ENCODE peak calls at places on chromosomes 12 and 14, in eight cellular contexts. H, A, J, V, D, M, L and F are unnamed samples.

GRCh38 chr12:44223736-44224135 is 387.9 kb downstream of the TMEM117 start:
- DNase-seq in H (no peak), A (no peak), J (no peak), V (no peak), D (no peak), M (no peak), L (no peak), F (no peak)

GRCh38 chr12:123801573-123802178 is 39.6 kb downstream of the DNAH10 start:
- DNase-seq in H (no peak), A (peak; percentile 9), J (no peak), V (no peak), D (no peak), M (no peak), L (no peak), F (no peak)

GRCh38 chr14:37596790-37597189 is 1.4 kb downstream of the TTC6 start:
- DNase-seq in H (no peak), A (no peak), J (no peak), V (no peak), D (no peak), M (peak; percentile 14), L (no peak), F (no peak)

GRCh38 chr14:61109288-61109687 is 128.2 kb downstream of the SLC38A6 start:
- DNase-seq in H (no peak), A (no peak), J (no peak), V (no peak), D (no peak), M (no peak), L (no peak), F (no peak)

GRCh38 chr12:66804555-66804954 is 125.7 kb upstream of the GRIP1 start:
- DNase-seq in H (no peak), A (no peak), J (peak; percentile 53), V (no peak), D (no peak), M (peak; percentile 41), L (no peak), F (no peak)

GRCh38 chr12:19529933-19530630 is 90.8 kb downstream of the AEBP2 start:
- DNase-seq in H (no peak), A (no peak), J (no peak), V (no peak), D (no peak), M (no peak), L (no peak), F (no peak)

GRCh38 chr14:23068792-23069412 is 11.6 kb upstream of the CDH24 start:
- DNase-seq in H (no peak), A (peak; percentile 92), J (no peak), V (no peak), D (peak; percentile 86), M (peak; percentile 93), L (no peak), F (peak; percentile 86)

GRCh38 chr14:81638656-81639055 is 105.0 kb upstream of the SEL1L start:
- DNase-seq in H (no peak), A (no peak), J (no peak), V (no peak), D (no peak), M (no peak), L (no peak), F (no peak)

GRCh38 chr12:70267550-70267949 is 24.3 kb downstream of the CNOT2 start:
- DNase-seq in H (no peak), A (no peak), J (no peak), V (no peak), D (no peak), M (no peak), L (no peak), F (no peak)

GRCh38 chr14:64671591-64671990 is 32.6 kb upstream of the PLEKHG3 start:
- DNase-seq in H (no peak), A (peak; percentile 73), J (peak; percentile 32), V (no peak), D (peak; percentile 25), M (peak; percentile 66), L (peak; percentile 66), F (peak; percentile 52)

GRCh38 chr14:77051101-77051500 is 22.6 kb upstream of the IRF2BPL start:
- DNase-seq in H (peak; percentile 41), A (no peak), J (no peak), V (peak; percentile 78), D (no peak), M (no peak), L (no peak), F (no peak)

GRCh38 chr14:99559286-99559990 is 44.6 kb downstream of the CCDC85C start:
- DNase-seq in H (no peak), A (no peak), J (no peak), V (no peak), D (no peak), M (no peak), L (no peak), F (no peak)

GRCh38 chr12:15856097-15856982 is 25.8 kb upstream of the STRAP start:
- DNase-seq in H (peak; percentile 1), A (peak; percentile 54), J (peak; percentile 5), V (peak; percentile 14), D (peak; percentile 60), M (peak; percentile 68), L (peak; percentile 62), F (peak; percentile 38)

GRCh38 chr14:84446250-84446649 is 1083.7 kb upstream of the FLRT2 start:
- DNase-seq in H (no peak), A (no peak), J (no peak), V (no peak), D (no peak), M (no peak), L (no peak), F (no peak)

GRCh38 chr14:33602396-33602795 is 348.5 kb downstream of the EGLN3 start:
- DNase-seq in H (no peak), A (no peak), J (no peak), V (no peak), D (no peak), M (no peak), L (no peak), F (peak; percentile 27)

GRCh38 chr12:91877022-91877421 is 268.6 kb downstream of the BTG1 start:
- DNase-seq in H (no peak), A (no peak), J (no peak), V (no peak), D (no peak), M (peak; percentile 9), L (no peak), F (no peak)

GRCh38 chr12:89821901-89822300 is 113.3 kb upstream of the ATP2B1 start:
- DNase-seq in H (no peak), A (no peak), J (no peak), V (no peak), D (no peak), M (no peak), L (no peak), F (no peak)

GRCh38 chr12:508795-509194 is 49.1 kb downstream of the B4GALNT3 start:
- DNase-seq in H (no peak), A (no peak), J (no peak), V (no peak), D (no peak), M (no peak), L (peak; percentile 26), F (no peak)

GRCh38 chr14:96136361-96136760 is 68.3 kb upstream of the BDKRB2 start:
- DNase-seq in H (no peak), A (no peak), J (no peak), V (no peak), D (no peak), M (no peak), L (peak; percentile 20), F (peak; percentile 44)

GRCh38 chr12:51205350-51205749 is 12.5 kb downstream of the POU6F1 start:
- DNase-seq in H (peak; percentile 13), A (no peak), J (no peak), V (no peak), D (no peak), M (no peak), L (no peak), F (no peak)

GRCh38 chr14:73879027-73879426 is 7.6 kb upstream of the ZNF410 start:
- DNase-seq in H (no peak), A (no peak), J (no peak), V (no peak), D (no peak), M (no peak), L (no peak), F (no peak)

GRCh38 chr14:88974991-88975835 is 150.8 kb downstream of the TTC8 start:
- DNase-seq in H (peak; percentile 2), A (no peak), J (no peak), V (no peak), D (no peak), M (no peak), L (no peak), F (no peak)